ENCODE peak calls at places on chromosomes 12 and 14, in four cellular contexts. L is lower leg skin, H is AG04450, F is mucosa of descending colon. M is an unnamed sample.

GRCh38 chr14:20356422-20356821 is 13.0 kb downstream of the PARP2 start:
- DNase-seq in L (no peak), F (no peak), H (no peak), M (no peak)

GRCh38 chr12:2751686-2752085 is 43.1 kb upstream of the FKBP4 start:
- DNase-seq in L (no peak), F (no peak), H (no peak), M (no peak)

GRCh38 chr12:59780605-59781135 is 184.8 kb downstream of the SLC16A7 start:
- DNase-seq in H (no peak), L (no peak), F (no peak), M (no peak)

GRCh38 chr12:120960657-120961056 is 17.7 kb upstream of the HNF1A start:
- DNase-seq in L (no peak), H (no peak), F (no peak), M (no peak)

GRCh38 chr12:65492997-65493892 is 214.8 kb downstream of the MSRB3 start:
- DNase-seq in F (no peak), L (no peak), H (no peak), M (no peak)

GRCh38 chr14:20455355-20456300 is 602 bp downstream of the APEX1 start:
- DNase-seq in F (peak), L (no peak), H (peak), M (no peak)

GRCh38 chr12:103431950-103432349 is 63.8 kb downstream of the C12orf42 start:
- DNase-seq in L (no peak), F (no peak), H (no peak), M (no peak)

GRCh38 chr12:45327823-45328383 is 112.0 kb downstream of the ANO6 start:
- DNase-seq in F (no peak), H (no peak), L (no peak), M (no peak)

GRCh38 chr14:89507926-89508460 is 91.0 kb upstream of the FOXN3 start:
- DNase-seq in L (no peak), F (no peak), H (no peak), M (no peak)

GRCh38 chr12:93438266-93439050 is 3.3 kb downstream of the UBE2N start:
- DNase-seq in F (no peak), L (no peak), H (no peak), M (no peak)

GRCh38 chr12:109519787-109520186 is 42.4 kb downstream of the UBE3B start:
- DNase-seq in H (no peak), L (no peak), F (no peak), M (no peak)

GRCh38 chr12:55972906-55973597 is 826 bp upstream of the RAB5B start:
- DNase-seq in H (no peak), F (no peak), L (no peak), M (no peak)

GRCh38 chr12:79119796-79120195 is 255.2 kb downstream of the SYT1 start:
- DNase-seq in H (no peak), L (no peak), F (no peak), M (no peak)

GRCh38 chr12:110564471-110564991 is 18.6 kb downstream of the PPTC7 start:
- DNase-seq in F (no peak), H (no peak), L (no peak), M (no peak)

GRCh38 chr14:93824076-93824475 is 35.8 kb upstream of the PRIMA1 start:
- DNase-seq in H (no peak), F (no peak), L (no peak), M (no peak)

GRCh38 chr12:113040722-113041168 is 15.8 kb upstream of the DTX1 start:
- DNase-seq in H (no peak), L (peak), F (peak), M (no peak)

GRCh38 chr12:128076188-128076587 is 190.8 kb upstream of the TMEM132C start:
- DNase-seq in H (no peak), L (no peak), F (no peak), M (no peak)

GRCh38 chr12:124898200-124898950 is 16.1 kb downstream of the UBC start:
- DNase-seq in H (no peak), F (peak), L (no peak), M (no peak)

GRCh38 chr12:124458220-124458991 is 109.0 kb downstream of the NCOR2 start:
- DNase-seq in H (no peak), L (no peak), F (peak), M (no peak)

GRCh38 chr14:54377501-54377900 is 19.3 kb upstream of the CDKN3 start:
- DNase-seq in L (no peak), H (no peak), F (no peak), M (no peak)

DNA sequence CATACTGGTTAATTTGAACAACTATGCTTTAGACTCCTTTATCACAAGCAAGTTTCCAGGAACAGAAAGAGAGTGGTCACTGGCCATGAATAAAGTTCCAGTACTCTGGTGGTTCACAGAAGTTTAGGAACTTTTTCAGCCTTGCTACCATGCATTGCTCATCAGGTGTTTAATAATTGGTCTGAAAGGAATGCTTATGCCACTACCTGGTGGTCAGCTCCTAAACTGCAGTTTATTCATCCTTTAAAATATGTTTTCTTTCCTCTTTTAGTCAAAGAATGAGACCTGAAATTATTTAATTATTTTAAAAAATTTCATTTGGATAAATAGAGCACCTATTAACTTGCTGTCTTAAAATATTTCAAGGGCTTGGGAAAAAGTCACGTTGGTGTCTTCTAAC is 260.1 kb upstream of the OR4E1 start:
- DNase-seq in F (no peak), L (no peak), H (no peak), M (no peak)
- TF ChIP-seq CTCF in F (no peak), L (no peak), H (no peak), M (peak)

GRCh38 chr12:130288201-130288600 is 49.5 kb upstream of the PIWIL1 start:
- DNase-seq in L (peak), H (no peak), F (no peak), M (no peak)

GRCh38 chr12:130281157-130281799 is 56.4 kb upstream of the PIWIL1 start:
- DNase-seq in L (no peak), H (no peak), F (no peak), M (no peak)

GRCh38 chr12:130290114-130290513 is 47.6 kb upstream of the PIWIL1 start:
- DNase-seq in F (no peak), H (no peak), L (no peak), M (no peak)

GRCh38 chr12:130286741-130287140 is 50.9 kb upstream of the PIWIL1 start:
- DNase-seq in L (no peak), H (no peak), F (no peak), M (no peak)

GRCh38 chr12:130286041-130286440 is 51.6 kb upstream of the PIWIL1 start:
- DNase-seq in H (no peak), L (no peak), F (no peak), M (no peak)
- TF ChIP-seq CTCF in H (no peak), L (no peak), F (no peak), M (no peak)

DNA sequence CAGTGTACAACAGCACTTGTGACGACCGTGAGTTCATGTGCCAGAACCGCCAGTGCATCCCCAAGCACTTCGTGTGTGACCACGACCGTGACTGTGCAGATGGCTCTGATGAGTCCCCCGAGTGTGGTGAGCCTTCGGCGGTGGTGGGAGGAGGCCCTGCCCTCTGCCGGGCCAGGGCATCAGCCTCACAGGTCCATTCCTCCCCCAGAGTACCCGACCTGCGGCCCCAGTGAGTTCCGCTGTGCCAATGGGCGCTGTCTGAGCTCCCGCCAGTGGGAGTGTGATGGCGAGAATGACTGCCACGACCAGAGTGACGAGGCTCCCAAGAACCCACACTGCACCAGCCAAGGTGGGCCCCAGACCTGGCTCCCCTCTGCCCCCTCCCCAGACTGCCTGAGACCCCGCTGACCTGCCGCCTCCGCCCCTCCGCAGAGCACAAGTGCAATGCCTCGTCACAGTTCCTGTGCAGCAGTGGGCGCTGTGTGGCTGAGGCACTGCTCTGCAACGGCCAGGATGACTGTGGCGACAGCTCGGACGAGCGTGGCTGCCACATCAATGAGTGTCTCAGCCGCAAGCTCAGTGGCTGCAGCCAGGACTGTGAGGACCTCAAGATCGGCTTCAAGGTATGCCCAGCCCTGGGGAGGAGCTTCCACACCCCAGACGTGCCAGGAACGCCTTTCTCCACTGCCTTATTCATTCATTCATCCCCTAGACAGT is 20.8 kb upstream of the NXPH4 start:
- DNase-seq in F (peak), H (no peak), L (no peak), M (peak)
- TF ChIP-seq CTCF in F (no peak), H (no peak), L (no peak), M (no peak)

GRCh38 chr12:118514297-118514696 is 137.9 kb downstream of the SUDS3 start:
- DNase-seq in F (no peak), L (no peak), H (no peak), M (no peak)

GRCh38 chr12:118512669-118513068 is 136.3 kb downstream of the SUDS3 start:
- DNase-seq in F (no peak), L (no peak), H (no peak), M (no peak)

GRCh38 chr12:118513554-118513953 is 137.2 kb downstream of the SUDS3 start:
- DNase-seq in F (no peak), L (no peak), H (no peak), M (no peak)
- TF ChIP-seq CTCF in F (no peak), L (no peak), H (no peak), M (no peak)

GRCh38 chr12:4369548-4369947 is 10.0 kb downstream of the FGF23 start:
- DNase-seq in H (no peak), F (no peak), L (no peak), M (no peak)
- TF ChIP-seq CTCF in H (no peak), F (no peak), L (no peak), M (no peak)